ENCODE peak calls at places on chromosomes 4 and X, in four cellular contexts. X is activated CD4-positive, CD25-positive, alpha-beta regulatory T cell treated with anti-CD3 and anti-CD28 coated beads, Interleukin-2, amount 50 U/mL, for 16 hours; G is NAMALWA; C is activated CD8-positive, alpha-beta memory T cell treated with anti-CD3 and anti-CD28 coated beads for 24 hours. F is an unnamed sample.

GRCh38 chrX:116009871-116010710 is 160.5 kb upstream of the AGTR2 start:
- DNase-seq in X (no peak), G (peak; percentile 83), C (no peak), F (no peak)

GRCh38 chrX:65706041-65706828 is 38.8 kb downstream of the MSN start:
- DNase-seq in X (no peak), G (no peak), C (peak; percentile 76), F (no peak)

GRCh38 chrX:146854281-146854680 is 39.7 kb upstream of the CXorf51A start:
- DNase-seq in X (no peak), G (no peak), C (no peak), F (no peak)

GRCh38 chr4:98939892-98940298 is 11.0 kb upstream of the EIF4E start:
- DNase-seq in X (no peak), G (peak; percentile 69), C (no peak), F (no peak)

GRCh38 chr4:168797738-168798375 is 212.2 kb downstream of the CBR4 start:
- DNase-seq in X (no peak), G (no peak), C (no peak), F (no peak)

GRCh38 chrX:102995316-102995715 is 58.2 kb downstream of the RAB40AL start:
- DNase-seq in X (no peak), G (no peak), C (no peak), F (no peak)

GRCh38 chr4:89610236-89610635 is 226.7 kb downstream of the SNCA start:
- DNase-seq in X (no peak), G (no peak), C (no peak), F (no peak)

GRCh38 chrX:149129767-149130166 is 375.3 kb downstream of the IDS start:
- DNase-seq in X (no peak), G (no peak), C (no peak), F (no peak)

GRCh38 chrX:85309717-85310116 is 65.9 kb downstream of the ZNF711 start:
- DNase-seq in X (no peak), G (peak; percentile 50), C (no peak), F (no peak)

GRCh38 chr4:90943311-90943710 is 816.1 kb downstream of the CCSER1 start:
- DNase-seq in X (no peak), G (no peak), C (no peak), F (no peak)

GRCh38 chr4:77308843-77309242 is 151.8 kb downstream of the CCNG2 start:
- DNase-seq in X (no peak), G (peak; percentile 68), C (no peak), F (no peak)

GRCh38 chrX:42020225-42020624 is 96.9 kb upstream of the CASK start:
- DNase-seq in X (no peak), G (no peak), C (no peak), F (no peak)

GRCh38 chr4:182643801-182644311 is 273.3 kb downstream of the DCTD start:
- DNase-seq in X (no peak), G (no peak), C (no peak), F (no peak)

GRCh38 chr4:164501074-164501473 is 252.9 kb upstream of the SMIM31 start:
- DNase-seq in X (no peak), G (no peak), C (no peak), F (no peak)

GRCh38 chr4:162498168-162498567 is 334.4 kb upstream of the FSTL5 start:
- DNase-seq in X (no peak), G (no peak), C (no peak), F (no peak)

GRCh38 chr4:8639021-8639420 is 46.5 kb downstream of the CPZ start:
- DNase-seq in X (no peak), G (no peak), C (no peak), F (no peak)

GRCh38 chr4:41156574-41156973 is 57.8 kb downstream of the APBB2 start:
- DNase-seq in X (no peak), G (no peak), C (no peak), F (no peak)

GRCh38 chr4:168139336-168139735 is 47.0 kb downstream of the ANXA10 start:
- DNase-seq in X (no peak), G (no peak), C (no peak), F (no peak)

GRCh38 chr4:89158884-89159503 is 47.7 kb downstream of the TIGD2 start:
- DNase-seq in X (no peak), G (peak; percentile 68), C (no peak), F (no peak)

GRCh38 chrX:93346309-93346708 is 327.1 kb downstream of the NAP1L3 start:
- DNase-seq in X (no peak), G (no peak), C (no peak), F (no peak)

GRCh38 chr4:86506591-86506990 is 87.5 kb upstream of the PTPN13 start:
- DNase-seq in X (no peak), G (no peak), C (no peak), F (no peak)

GRCh38 chr4:89572224-89572858 is 264.6 kb downstream of the SNCA start:
- DNase-seq in X (no peak), G (no peak), C (no peak), F (no peak)

GRCh38 chr4:159547645-159548308 is 444.9 kb downstream of the RAPGEF2 start:
- DNase-seq in X (no peak), G (no peak), C (no peak), F (no peak)

GRCh38 chr4:163077611-163078010 is 89.1 kb downstream of the NAF1 start:
- DNase-seq in X (no peak), G (no peak), C (no peak), F (no peak)

GRCh38 chrX:118207831-118208453 is 91.3 kb upstream of the KLHL13 start:
- DNase-seq in X (no peak), G (no peak), C (no peak), F (no peak)

GRCh38 chr4:16027114-16027513 is 56.7 kb downstream of the PROM1 start:
- DNase-seq in X (no peak), G (no peak), C (no peak), F (no peak)

GRCh38 chr4:30002345-30002744 is 717.8 kb upstream of the PCDH7 start:
- DNase-seq in X (no peak), G (no peak), C (no peak), F (no peak)

GRCh38 chr4:38013461-38014366 is 53.5 kb downstream of the PTTG2 start:
- DNase-seq in X (no peak), G (no peak), C (no peak), F (no peak)

GRCh38 chrX:120797201-120797938 is 78.3 kb downstream of the CT47B1 start:
- DNase-seq in X (no peak), G (no peak), C (no peak), F (no peak)

GRCh38 chr4:93828830-93829530 is 427 bp downstream of the ATOH1 start:
- DNase-seq in X (no peak), G (no peak), C (no peak), F (no peak)

GRCh38 chr4:40576651-40577480 is 52.8 kb downstream of the RBM47 start:
- DNase-seq in X (no peak), G (peak; percentile 84), C (no peak), F (no peak)

GRCh38 chrX:72685810-72686465 is 28.2 kb downstream of the PHKA1 start:
- DNase-seq in X (no peak), G (no peak), C (no peak), F (no peak)

GRCh38 chr4:61442936-61443335 is 242.8 kb downstream of the ADGRL3 start:
- DNase-seq in X (no peak), G (no peak), C (no peak), F (no peak)